ENCODE peak calls at places on chromosomes 6 and 20, in four cellular contexts. One of them, this sample, is unnamed.

GRCh38 chr6:98657764-98658163 is 176.6 kb upstream of the POU3F2 start:
- DNase-seq in pancreas: peak; percentile 16
- DNase-seq in stimulated activated CD8-positive, alpha-beta memory T cell treated with anti-CD3 and anti-CD28 coated beads, Interleukin-12 subunit alpha, Interleukin-12 subunit beta, amount 100 ng/mL, for 1 hour: no peak
- DNase-seq in iris pigment epithelial cell: peak; percentile 45
- DNase-seq in this sample: peak; percentile 79

GRCh38 chr6:142716097-142716496 is 228.9 kb downstream of the HIVEP2 start:
- DNase-seq in iris pigment epithelial cell: no peak
- DNase-seq in stimulated activated CD8-positive, alpha-beta memory T cell treated with anti-CD3 and anti-CD28 coated beads, Interleukin-12 subunit alpha, Interleukin-12 subunit beta, amount 100 ng/mL, for 1 hour: no peak
- DNase-seq in pancreas: peak; percentile 48
- DNase-seq in this sample: no peak

GRCh38 chr6:10382322-10382721 is 32.6 kb downstream of the TFAP2A start:
- DNase-seq in pancreas: no peak
- DNase-seq in iris pigment epithelial cell: no peak
- DNase-seq in stimulated activated CD8-positive, alpha-beta memory T cell treated with anti-CD3 and anti-CD28 coated beads, Interleukin-12 subunit alpha, Interleukin-12 subunit beta, amount 100 ng/mL, for 1 hour: no peak
- DNase-seq in this sample: no peak

GRCh38 chr6:118918326-118918725 is 16.6 kb downstream of the MCM9 start:
- DNase-seq in pancreas: no peak
- DNase-seq in iris pigment epithelial cell: no peak
- DNase-seq in stimulated activated CD8-positive, alpha-beta memory T cell treated with anti-CD3 and anti-CD28 coated beads, Interleukin-12 subunit alpha, Interleukin-12 subunit beta, amount 100 ng/mL, for 1 hour: no peak
- DNase-seq in this sample: no peak

GRCh38 chr20:18066421-18067333 is 9.0 kb upstream of the OVOL2 start:
- DNase-seq in stimulated activated CD8-positive, alpha-beta memory T cell treated with anti-CD3 and anti-CD28 coated beads, Interleukin-12 subunit alpha, Interleukin-12 subunit beta, amount 100 ng/mL, for 1 hour: no peak
- DNase-seq in pancreas: no peak
- DNase-seq in iris pigment epithelial cell: no peak
- DNase-seq in this sample: no peak

GRCh38 chr6:134173936-134174789 is 121.7 kb upstream of the SLC2A12 start:
- DNase-seq in iris pigment epithelial cell: peak; percentile 82
- DNase-seq in pancreas: peak; percentile 79
- DNase-seq in stimulated activated CD8-positive, alpha-beta memory T cell treated with anti-CD3 and anti-CD28 coated beads, Interleukin-12 subunit alpha, Interleukin-12 subunit beta, amount 100 ng/mL, for 1 hour: peak; percentile 88
- DNase-seq in this sample: peak; percentile 92

GRCh38 chr20:63639093-63639860 is 12.4 kb upstream of the GMEB2 start:
- DNase-seq in pancreas: no peak
- DNase-seq in stimulated activated CD8-positive, alpha-beta memory T cell treated with anti-CD3 and anti-CD28 coated beads, Interleukin-12 subunit alpha, Interleukin-12 subunit beta, amount 100 ng/mL, for 1 hour: peak; percentile 56
- DNase-seq in iris pigment epithelial cell: no peak
- DNase-seq in this sample: no peak

GRCh38 chr20:48750941-48751620 is 76.7 kb downstream of the PREX1 start:
- DNase-seq in stimulated activated CD8-positive, alpha-beta memory T cell treated with anti-CD3 and anti-CD28 coated beads, Interleukin-12 subunit alpha, Interleukin-12 subunit beta, amount 100 ng/mL, for 1 hour: peak; percentile 25
- DNase-seq in iris pigment epithelial cell: peak; percentile 7
- DNase-seq in pancreas: no peak
- DNase-seq in this sample: peak; percentile 64

GRCh38 chr6:10413850-10414765 is 766 bp downstream of the TFAP2A start:
- DNase-seq in pancreas: no peak
- DNase-seq in iris pigment epithelial cell: peak; percentile 66
- DNase-seq in stimulated activated CD8-positive, alpha-beta memory T cell treated with anti-CD3 and anti-CD28 coated beads, Interleukin-12 subunit alpha, Interleukin-12 subunit beta, amount 100 ng/mL, for 1 hour: no peak
- DNase-seq in this sample: peak; percentile 37

GRCh38 chr20:1107176-1107575 is 11.2 kb upstream of the PSMF1 start:
- DNase-seq in stimulated activated CD8-positive, alpha-beta memory T cell treated with anti-CD3 and anti-CD28 coated beads, Interleukin-12 subunit alpha, Interleukin-12 subunit beta, amount 100 ng/mL, for 1 hour: no peak
- DNase-seq in pancreas: no peak
- DNase-seq in iris pigment epithelial cell: no peak
- DNase-seq in this sample: no peak

GRCh38 chr6:148969679-148970078 is 222.8 kb downstream of the UST start:
- DNase-seq in stimulated activated CD8-positive, alpha-beta memory T cell treated with anti-CD3 and anti-CD28 coated beads, Interleukin-12 subunit alpha, Interleukin-12 subunit beta, amount 100 ng/mL, for 1 hour: no peak
- DNase-seq in pancreas: no peak
- DNase-seq in iris pigment epithelial cell: peak; percentile 71
- DNase-seq in this sample: no peak

GRCh38 chr20:64041040-64041780 is 5.2 kb downstream of the C20orf204 start:
- DNase-seq in iris pigment epithelial cell: no peak
- DNase-seq in stimulated activated CD8-positive, alpha-beta memory T cell treated with anti-CD3 and anti-CD28 coated beads, Interleukin-12 subunit alpha, Interleukin-12 subunit beta, amount 100 ng/mL, for 1 hour: no peak
- DNase-seq in pancreas: no peak
- DNase-seq in this sample: no peak

GRCh38 chr20:35618032-35618371 is 2.4 kb downstream of the SPAG4 start:
- DNase-seq in pancreas: no peak
- DNase-seq in iris pigment epithelial cell: no peak
- DNase-seq in stimulated activated CD8-positive, alpha-beta memory T cell treated with anti-CD3 and anti-CD28 coated beads, Interleukin-12 subunit alpha, Interleukin-12 subunit beta, amount 100 ng/mL, for 1 hour: no peak
- DNase-seq in this sample: no peak

GRCh38 chr6:27374824-27375612 is 13.5 kb upstream of the ZNF391 start:
- DNase-seq in pancreas: peak; percentile 85
- DNase-seq in stimulated activated CD8-positive, alpha-beta memory T cell treated with anti-CD3 and anti-CD28 coated beads, Interleukin-12 subunit alpha, Interleukin-12 subunit beta, amount 100 ng/mL, for 1 hour: peak; percentile 49
- DNase-seq in iris pigment epithelial cell: peak; percentile 70
- DNase-seq in this sample: peak; percentile 55

GRCh38 chr20:35710039-35710438 is 10.8 kb downstream of the ROMO1 start:
- DNase-seq in pancreas: no peak
- DNase-seq in stimulated activated CD8-positive, alpha-beta memory T cell treated with anti-CD3 and anti-CD28 coated beads, Interleukin-12 subunit alpha, Interleukin-12 subunit beta, amount 100 ng/mL, for 1 hour: no peak
- DNase-seq in iris pigment epithelial cell: no peak
- DNase-seq in this sample: no peak

GRCh38 chr6:82015043-82015442 is 232.5 kb downstream of the IBTK start:
- DNase-seq in pancreas: no peak
- DNase-seq in stimulated activated CD8-positive, alpha-beta memory T cell treated with anti-CD3 and anti-CD28 coated beads, Interleukin-12 subunit alpha, Interleukin-12 subunit beta, amount 100 ng/mL, for 1 hour: no peak
- DNase-seq in iris pigment epithelial cell: no peak
- DNase-seq in this sample: peak; percentile 6

GRCh38 chr6:26033132-26033941 is 53.9 kb upstream of the HFE start:
- DNase-seq in pancreas: peak; percentile 72
- DNase-seq in iris pigment epithelial cell: peak; percentile 99
- DNase-seq in stimulated activated CD8-positive, alpha-beta memory T cell treated with anti-CD3 and anti-CD28 coated beads, Interleukin-12 subunit alpha, Interleukin-12 subunit beta, amount 100 ng/mL, for 1 hour: no peak
- DNase-seq in this sample: peak; percentile 96

GRCh38 chr20:32961956-32962517 is 42.2 kb downstream of the SUN5 start:
- DNase-seq in stimulated activated CD8-positive, alpha-beta memory T cell treated with anti-CD3 and anti-CD28 coated beads, Interleukin-12 subunit alpha, Interleukin-12 subunit beta, amount 100 ng/mL, for 1 hour: no peak
- DNase-seq in pancreas: no peak
- DNase-seq in iris pigment epithelial cell: no peak
- DNase-seq in this sample: no peak